ENCODE peak calls at places on chromosomes 2 and 18, in five cellular contexts. V is activated CD4-positive, alpha-beta T cell treated with anti-CD3 and anti-CD28 coated beads, Interleukin-2, amount 50 U/mL, for 1 hour; B is amniotic stem cell; A is MCF 10A; X is kidney epithelial cell. C is an unnamed sample.

GRCh38 chr2:218745160-218745558 is 34.5 kb downstream of the TTLL4 start:
- DNase-seq in V (no peak), B (no peak), A (no peak), X (no peak), C (no peak)

GRCh38 chr2:69931832-69932595 is 17.1 kb downstream of the MXD1 start:
- DNase-seq in V (no peak), B (no peak), A (no peak), X (no peak), C (no peak)

GRCh38 chr18:74082476-74083070 is 65.1 kb downstream of the FBXO15 start:
- DNase-seq in V (peak; percentile 58), B (peak; percentile 0), A (peak; percentile 57), X (no peak), C (peak; percentile 11)

GRCh38 chr2:24919100-24919976 is 699 bp downstream of the ADCY3 start:
- DNase-seq in V (peak; percentile 56), B (no peak), A (peak; percentile 54), X (no peak), C (no peak)

GRCh38 chr2:7671312-7671711 is 754.1 kb downstream of the RNF144A start:
- DNase-seq in V (no peak), B (no peak), A (no peak), X (no peak), C (no peak)

GRCh38 chr18:46903406-46903805 is 13.9 kb downstream of the PIAS2 start:
- DNase-seq in V (no peak), B (no peak), A (no peak), X (no peak), C (no peak)

GRCh38 chr2:201642579-201643215 is 606 bp downstream of the TMEM237 start:
- DNase-seq in V (peak; percentile 81), B (no peak), A (peak; percentile 85), X (no peak), C (peak; percentile 66)

GRCh38 chr2:84373391-84373790 is 85.7 kb downstream of the SUCLG1 start:
- DNase-seq in V (no peak), B (no peak), A (no peak), X (no peak), C (no peak)

GRCh38 chr18:79616651-79617518 is 62.7 kb upstream of the CTDP1 start:
- DNase-seq in V (no peak), B (no peak), A (no peak), X (no peak), C (no peak)

GRCh38 chr18:24019641-24020331 is 5.2 kb downstream of the TTC39C start:
- DNase-seq in V (peak; percentile 25), B (no peak), A (no peak), X (no peak), C (no peak)

GRCh38 chr2:223488814-223489213 is 113.3 kb downstream of the SCG2 start:
- DNase-seq in V (no peak), B (no peak), A (no peak), X (no peak), C (no peak)

GRCh38 chr2:26521054-26521912 is 43.4 kb upstream of the OTOF start:
- DNase-seq in V (no peak), B (no peak), A (peak; percentile 42), X (no peak), C (no peak)

GRCh38 chr2:190978389-190979053 is 35.5 kb downstream of the STAT1 start:
- DNase-seq in V (no peak), B (no peak), A (no peak), X (no peak), C (peak; percentile 35)

GRCh38 chr2:284896-285492 is 2.9 kb downstream of the ALKAL2 start:
- DNase-seq in V (no peak), B (no peak), A (no peak), X (no peak), C (no peak)

GRCh38 chr18:49006641-49007136 is 55.9 kb upstream of the SMAD7 start:
- DNase-seq in V (no peak), B (no peak), A (peak; percentile 78), X (no peak), C (no peak)